ENCODE peak calls at places on chromosomes 1 and 21, in seven cellular contexts. K is activated naive CD8-positive, alpha-beta T cell treated with anti-CD3 and anti-CD28 coated beads for 36 hours; N is psoas muscle; P is NCI-H1436; O is GM04503; T is stimulated activated CD4-positive, alpha-beta T cell treated with anti-CD3 and anti-CD28 coated beads, TNF-alpha, amount 100 ng/mL, for 1 hour; Q is ACHN. S is an unnamed sample.

GRCh38 chr1:5809207-5809788 is 182.9 kb downstream of the NPHP4 start:
- DNase-seq in K (no peak), T (no peak), P (no peak), N (no peak), O (no peak), Q (no peak), S (no peak)

GRCh38 chr1:158035976-158036583 is 42.6 kb downstream of the KIRREL1 start:
- DNase-seq in Q (peak; percentile 63), N (no peak), O (no peak), P (no peak), K (no peak), T (no peak), S (peak; percentile 54)

GRCh38 chr1:178271471-178271870 is 177.6 kb downstream of the RASAL2 start:
- DNase-seq in T (no peak), Q (peak; percentile 63), N (no peak), O (no peak), K (no peak), P (no peak), S (no peak)

GRCh38 chr1:49197081-49197480 is 420.4 kb upstream of the BEND5 start:
- DNase-seq in T (no peak), O (peak; percentile 34), P (no peak), K (no peak), Q (no peak), N (no peak), S (no peak)

GRCh38 chr1:1173793-1174415 is at the start of gene TTLL10:
- DNase-seq in P (no peak), O (no peak), T (no peak), N (peak; percentile 12), Q (no peak), K (peak; percentile 57), S (peak; percentile 25)

GRCh38 chr1:5734996-5735395 is 257.2 kb downstream of the NPHP4 start:
- DNase-seq in T (no peak), N (no peak), P (no peak), O (no peak), Q (no peak), K (no peak), S (no peak)

GRCh38 chr1:47781171-47781959 is 215.8 kb downstream of the TRABD2B start:
- DNase-seq in N (peak; percentile 33), O (no peak), P (no peak), Q (no peak), K (no peak), T (no peak), S (no peak)

GRCh38 chr1:10295471-10296085 is 85.2 kb downstream of the KIF1B start:
- DNase-seq in N (no peak), O (no peak), Q (no peak), T (no peak), K (no peak), P (no peak), S (no peak)

GRCh38 chr1:20410555-20410954 is 75.5 kb downstream of the CAMK2N1 start:
- DNase-seq in O (no peak), K (no peak), Q (no peak), N (no peak), T (no peak), P (peak; percentile 63), S (no peak)

GRCh38 chr21:34904526-34905298 is 144.4 kb downstream of the RUNX1 start:
- DNase-seq in T (no peak), N (no peak), O (no peak), P (no peak), K (no peak), Q (no peak), S (no peak)

GRCh38 chr1:215569987-215570824 is 3.1 kb downstream of the KCTD3 start:
- DNase-seq in P (no peak), O (no peak), T (no peak), K (no peak), Q (no peak), N (no peak), S (no peak)

GRCh38 chr1:3349161-3349967 is 105.1 kb upstream of the ARHGEF16 start:
- DNase-seq in Q (no peak), K (no peak), O (no peak), T (no peak), N (no peak), P (no peak), S (peak; percentile 83)

GRCh38 chr1:27192039-27192529 is 37.2 kb upstream of the SLC9A1 start:
- DNase-seq in N (no peak), P (no peak), Q (no peak), T (no peak), K (no peak), O (no peak), S (no peak)

S was measured in left cardiac atrium.